ENCODE peak calls at places on chromosome 10, in six cellular contexts. C is breast epithelium, X is esophagus squamous epithelium, D is heart left ventricle, V is HCT116, Y is H1. U is an unnamed sample.
A peak's percentile ranks its signal among the peaks of the same experiment; 100 is the strongest.

GRCh38 chr10:21517134-21517982 is 8.1 kb downstream of the SKIDA1 start:
- DNase-seq in D (peak; percentile 70), V (no peak), Y (no peak), C (no peak), X (no peak), U (peak; percentile 89)

GRCh38 chr10:1159131-1160061 is 103.2 kb downstream of the WDR37 start:
- DNase-seq in Y (no peak), V (no peak), C (no peak), X (no peak), D (no peak), U (peak; percentile 60)

GRCh38 chr10:13695588-13695987 is 108.8 kb downstream of the PRPF18 start:
- DNase-seq in V (no peak), X (no peak), Y (no peak), C (no peak), D (no peak), U (no peak)

GRCh38 chr10:49179699-49180511 is 8.3 kb downstream of the TMEM273 start:
- DNase-seq in V (no peak), X (no peak), C (no peak), Y (no peak), D (no peak), U (no peak)

GRCh38 chr10:101292194-101293006 is 61.6 kb upstream of the BTRC start:
- DNase-seq in C (no peak), Y (no peak), D (peak; percentile 39), V (no peak), X (no peak), U (no peak)

GRCh38 chr10:63430091-63430998 is 35.4 kb downstream of the JMJD1C start:
- DNase-seq in C (no peak), V (peak; percentile 3), D (no peak), X (no peak), Y (no peak), U (no peak)

GRCh38 chr10:11097686-11098085 is 80.0 kb downstream of the CELF2 start:
- DNase-seq in C (no peak), D (no peak), V (no peak), Y (no peak), X (no peak), U (no peak)

GRCh38 chr10:68560201-68560915 is at the start of gene TET1:
- DNase-seq in C (peak; percentile 54), Y (peak; percentile 59), D (peak; percentile 43), X (no peak), V (peak; percentile 33), U (peak; percentile 23)

GRCh38 chr10:46268076-46268881 is 18.5 kb upstream of the ANTXRL start:
- DNase-seq in X (no peak), C (no peak), Y (no peak), D (no peak), V (no peak), U (peak; percentile 11)

DNA sequence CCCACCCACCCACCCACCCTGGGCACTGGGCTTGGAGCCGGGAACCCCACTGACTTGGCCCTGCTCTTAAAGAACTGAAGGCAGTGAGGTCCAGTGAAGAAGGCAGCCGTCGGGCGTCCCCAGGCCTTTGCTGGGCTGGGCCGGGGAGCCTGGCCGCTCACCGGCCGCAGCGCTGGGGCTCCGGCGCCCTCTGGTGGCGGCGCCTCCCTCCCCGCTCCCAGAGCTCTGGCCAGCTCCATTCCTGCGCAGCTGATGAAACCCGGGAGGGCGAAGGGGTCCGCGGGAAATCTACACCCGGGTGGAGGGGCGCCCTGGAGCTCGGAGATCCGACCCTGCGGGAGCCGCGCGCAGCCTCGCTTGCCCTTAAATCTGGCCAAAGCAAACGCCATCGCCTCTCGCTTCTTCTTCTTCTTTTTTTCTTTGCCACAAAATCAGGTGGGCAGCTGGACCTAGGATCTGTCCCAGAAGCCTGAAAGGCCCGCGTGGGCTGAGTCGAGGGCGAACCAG is 1.7 kb upstream of the CXCL12 start:
- DNase-seq in Y (no peak), D (peak; percentile 65), X (no peak), V (no peak), C (no peak), U (no peak)
- H3K4me3 ChIP-seq in Y (no peak overlapping the region), D (no peak overlapping the region), X (no peak overlapping the region), V (no peak overlapping the region), C (peak overlapping the region; percentile 85), U (no peak overlapping the region)

GRCh38 chr10:133608855-133609254 is 17.7 kb downstream of the FRG2B start:
- DNase-seq in C (no peak), X (no peak), D (no peak), Y (no peak), V (no peak), U (no peak)
- TF ChIP-seq CTCF in C (no peak), X (peak; percentile 45), D (peak; percentile 50), Y (no peak), V (no peak), U (no peak)

GRCh38 chr10:70738425-70739121 is 46.6 kb downstream of the TBATA start:
- DNase-seq in C (no peak), Y (no peak), X (no peak), V (no peak), D (peak; percentile 22), U (no peak)

GRCh38 chr10:70743430-70743788 is 41.8 kb downstream of the TBATA start:
- DNase-seq in V (no peak), C (no peak), X (no peak), Y (no peak), D (no peak), U (no peak)

GRCh38 chr10:70742537-70743429 is 42.4 kb downstream of the TBATA start:
- DNase-seq in C (no peak), V (no peak), X (no peak), Y (no peak), D (peak; percentile 54), U (no peak)

GRCh38 chr10:70737977-70738376 is 47.2 kb downstream of the TBATA start:
- DNase-seq in V (no peak), X (no peak), Y (no peak), D (no peak), C (no peak), U (no peak)

DNA sequence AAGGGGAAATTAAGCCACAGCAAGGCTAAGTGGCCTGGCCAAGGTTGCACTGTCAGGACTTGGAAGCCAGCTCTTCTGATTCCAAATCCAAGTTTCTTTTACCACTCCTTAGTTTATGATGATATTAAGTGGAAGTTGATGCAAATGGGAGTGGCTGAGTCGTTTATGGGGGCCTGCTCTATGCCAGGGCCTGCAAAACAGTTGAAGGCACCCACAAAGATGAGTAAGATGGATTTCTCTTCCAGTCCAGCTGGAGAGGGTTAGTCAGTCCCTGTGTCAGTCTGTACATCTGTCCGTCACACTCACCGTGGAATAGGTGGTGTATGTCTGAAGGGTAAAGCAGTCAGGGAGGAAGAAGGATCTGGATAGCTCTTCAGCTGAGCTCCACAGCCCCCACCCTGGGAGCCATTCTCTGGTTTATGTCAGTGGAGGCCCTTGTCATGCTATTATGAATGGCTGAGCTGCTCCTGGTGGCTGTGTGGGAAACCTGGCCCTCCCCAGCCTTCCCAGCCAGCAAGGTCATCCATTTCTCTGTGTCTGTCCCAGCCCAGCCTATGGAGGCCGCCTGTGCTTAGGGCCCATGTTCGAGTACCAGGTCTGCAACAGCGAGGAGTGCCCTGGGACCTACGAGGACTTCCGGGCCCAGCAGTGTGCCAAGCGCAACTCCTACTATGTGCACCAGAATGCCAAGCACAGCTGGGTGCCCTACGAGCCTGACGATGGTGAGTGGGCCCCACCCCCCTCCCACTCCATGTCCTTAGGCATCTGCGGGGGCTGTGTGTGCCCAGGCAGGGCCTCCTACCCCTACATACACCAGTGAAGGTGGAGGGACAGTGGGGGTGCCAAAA is 44.5 kb downstream of the TBATA start:
- DNase-seq in D (peak; percentile 16), C (no peak), Y (no peak), X (no peak), V (no peak), U (no peak)
- TF ChIP-seq POLR2A in D (no peak), C (no peak), Y (no peak), X (no peak), V (no peak), U (no peak)

GRCh38 chr10:110501142-110501937 is 3.6 kb downstream of the DUSP5 start:
- DNase-seq in V (peak; percentile 88), C (peak; percentile 74), Y (no peak), X (peak; percentile 25), D (peak; percentile 97), U (peak; percentile 88)
- H3K4me3 ChIP-seq in V (peak overlapping the region; percentile 92), C (peak overlapping the region; percentile 97), Y (no peak overlapping the region), X (peak overlapping the region; percentile 4), D (peak overlapping the region; percentile 97), U (no peak overlapping the region)

GRCh38 chr10:6233725-6234277 is 31.1 kb downstream of the PFKFB3 start:
- DNase-seq in D (no peak), Y (no peak), V (no peak), X (no peak), C (no peak), U (no peak)

GRCh38 chr10:6231730-6232129 is 29.0 kb downstream of the PFKFB3 start:
- DNase-seq in D (no peak), X (no peak), Y (no peak), V (no peak), C (no peak), U (no peak)

GRCh38 chr10:6231146-6231545 is 28.4 kb downstream of the PFKFB3 start:
- DNase-seq in D (no peak), C (no peak), V (no peak), Y (no peak), X (no peak), U (no peak)

GRCh38 chr10:6232846-6233724 is 30.4 kb downstream of the PFKFB3 start:
- DNase-seq in X (no peak), Y (no peak), D (no peak), C (no peak), V (no peak), U (no peak)

GRCh38 chr10:6232225-6232807 is 29.6 kb downstream of the PFKFB3 start:
- DNase-seq in X (no peak), D (no peak), Y (no peak), V (no peak), C (no peak), U (no peak)
- TF ChIP-seq CTCF in X (no peak), D (no peak), Y (no peak), V (no peak), C (no peak), U (no peak)

GRCh38 chr10:73931767-73932624 is 21.1 kb downstream of the PLAU start:
- DNase-seq in V (peak; percentile 91), Y (peak; percentile 67), C (no peak), D (no peak), X (no peak), U (no peak)
- TF ChIP-seq POLR2A in V (no peak), Y (no peak), C (no peak), D (no peak), X (peak; percentile 41), U (no peak)

DNA sequence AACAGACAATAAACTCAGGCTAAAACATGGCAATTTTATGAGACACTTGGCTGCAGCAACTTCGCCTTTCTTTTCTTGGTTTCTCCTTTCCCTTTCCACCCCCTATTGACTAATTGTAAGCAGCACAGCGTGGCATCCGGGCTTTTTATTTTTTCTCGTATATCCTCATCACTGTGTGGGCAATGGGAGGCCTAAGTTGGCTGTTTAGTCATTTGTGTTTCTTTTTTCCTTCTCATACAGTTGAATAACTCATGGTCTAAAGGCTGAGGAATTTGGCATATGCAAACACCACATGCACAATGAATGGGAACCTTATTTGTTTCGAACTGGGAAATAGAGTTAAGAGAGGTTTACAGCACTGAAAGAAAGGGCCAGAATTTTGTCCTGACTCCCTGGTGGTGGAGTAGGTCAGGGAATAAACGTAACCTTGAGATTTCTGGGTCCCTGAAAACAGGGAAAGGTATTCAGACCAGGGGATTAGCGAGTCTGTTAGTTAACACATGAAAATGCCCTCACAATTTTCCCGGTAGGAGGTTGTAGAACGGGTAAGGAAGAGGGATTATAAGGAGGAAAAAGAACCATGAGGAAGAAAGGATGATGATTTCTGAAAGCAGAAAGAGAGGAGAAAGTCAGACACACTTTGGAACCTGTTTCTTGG is 858.3 kb downstream of the KCNMA1 start:
- DNase-seq in D (no peak), Y (peak; percentile 44), X (no peak), V (no peak), C (no peak), U (no peak)
- H3K4me3 ChIP-seq in D (no peak overlapping the region), Y (peak overlapping the region; percentile 16), X (no peak overlapping the region), V (no peak overlapping the region), C (no peak overlapping the region), U (no peak overlapping the region)

U was measured in lower leg skin.